ENCODE peak calls at places on chromosomes 2 and 18, in seven cellular contexts. One of them, this sample, is unnamed.

GRCh38 chr2:204180671-204181070 is 244.1 kb downstream of the ICOS start:
- DNase-seq in activated gamma-delta T cell treated with anti-CD3 and anti-CD28 coated beads, Interleukin-2, amount 50 U/mL, for 16 hours: no peak
- DNase-seq in GM12865: no peak
- DNase-seq in iris pigment epithelial cell: no peak
- DNase-seq in bronchial epithelial cell: no peak
- DNase-seq in EL: no peak
- DNase-seq in DMS79 treated with DMSO at 0.1 percent for 48 hours: no peak
- DNase-seq in this sample: no peak

GRCh38 chr18:61435064-61435652 is 101.9 kb downstream of the CDH20 start:
- DNase-seq in activated gamma-delta T cell treated with anti-CD3 and anti-CD28 coated beads, Interleukin-2, amount 50 U/mL, for 16 hours: no peak
- DNase-seq in GM12865: peak
- DNase-seq in iris pigment epithelial cell: peak
- DNase-seq in bronchial epithelial cell: peak
- DNase-seq in EL: peak
- DNase-seq in DMS79 treated with DMSO at 0.1 percent for 48 hours: no peak
- DNase-seq in this sample: peak

GRCh38 chr2:168574856-168575630 is 119.0 kb downstream of the CERS6 start:
- DNase-seq in activated gamma-delta T cell treated with anti-CD3 and anti-CD28 coated beads, Interleukin-2, amount 50 U/mL, for 16 hours: no peak
- DNase-seq in GM12865: peak
- DNase-seq in iris pigment epithelial cell: peak
- DNase-seq in bronchial epithelial cell: peak
- DNase-seq in EL: no peak
- DNase-seq in DMS79 treated with DMSO at 0.1 percent for 48 hours: peak
- DNase-seq in this sample: no peak

GRCh38 chr2:9178905-9179571 is 27.6 kb upstream of the ASAP2 start:
- DNase-seq in activated gamma-delta T cell treated with anti-CD3 and anti-CD28 coated beads, Interleukin-2, amount 50 U/mL, for 16 hours: no peak
- DNase-seq in GM12865: peak
- DNase-seq in iris pigment epithelial cell: peak
- DNase-seq in bronchial epithelial cell: peak
- DNase-seq in EL: peak
- DNase-seq in DMS79 treated with DMSO at 0.1 percent for 48 hours: peak
- DNase-seq in this sample: peak

GRCh38 chr18:74353169-74353775 is 37.6 kb downstream of the C18orf63 start:
- DNase-seq in activated gamma-delta T cell treated with anti-CD3 and anti-CD28 coated beads, Interleukin-2, amount 50 U/mL, for 16 hours: peak
- DNase-seq in GM12865: peak
- DNase-seq in iris pigment epithelial cell: peak
- DNase-seq in bronchial epithelial cell: peak
- DNase-seq in EL: peak
- DNase-seq in DMS79 treated with DMSO at 0.1 percent for 48 hours: peak
- DNase-seq in this sample: peak

GRCh38 chr2:208373460-208374089 is 33.0 kb upstream of the PTH2R start:
- DNase-seq in activated gamma-delta T cell treated with anti-CD3 and anti-CD28 coated beads, Interleukin-2, amount 50 U/mL, for 16 hours: no peak
- DNase-seq in GM12865: peak
- DNase-seq in iris pigment epithelial cell: peak
- DNase-seq in bronchial epithelial cell: peak
- DNase-seq in EL: peak
- DNase-seq in DMS79 treated with DMSO at 0.1 percent for 48 hours: peak
- DNase-seq in this sample: peak

GRCh38 chr2:15941483-15941853 is 1.1 kb downstream of the MYCN start:
- DNase-seq in activated gamma-delta T cell treated with anti-CD3 and anti-CD28 coated beads, Interleukin-2, amount 50 U/mL, for 16 hours: no peak
- DNase-seq in GM12865: no peak
- DNase-seq in iris pigment epithelial cell: no peak
- DNase-seq in bronchial epithelial cell: no peak
- DNase-seq in EL: no peak
- DNase-seq in DMS79 treated with DMSO at 0.1 percent for 48 hours: peak
- DNase-seq in this sample: peak

GRCh38 chr2:226796012-226796839 is 3.4 kb downstream of the IRS1 start:
- DNase-seq in activated gamma-delta T cell treated with anti-CD3 and anti-CD28 coated beads, Interleukin-2, amount 50 U/mL, for 16 hours: no peak
- DNase-seq in GM12865: no peak
- DNase-seq in iris pigment epithelial cell: no peak
- DNase-seq in bronchial epithelial cell: no peak
- DNase-seq in EL: peak
- DNase-seq in DMS79 treated with DMSO at 0.1 percent for 48 hours: no peak
- DNase-seq in this sample: no peak

GRCh38 chr2:223442874-223443273 is 159.3 kb downstream of the SCG2 start:
- DNase-seq in activated gamma-delta T cell treated with anti-CD3 and anti-CD28 coated beads, Interleukin-2, amount 50 U/mL, for 16 hours: no peak
- DNase-seq in GM12865: no peak
- DNase-seq in iris pigment epithelial cell: peak
- DNase-seq in bronchial epithelial cell: no peak
- DNase-seq in EL: no peak
- DNase-seq in DMS79 treated with DMSO at 0.1 percent for 48 hours: no peak
- DNase-seq in this sample: no peak

GRCh38 chr2:8204691-8205090 is 477.2 kb upstream of the ID2 start:
- DNase-seq in activated gamma-delta T cell treated with anti-CD3 and anti-CD28 coated beads, Interleukin-2, amount 50 U/mL, for 16 hours: no peak
- DNase-seq in GM12865: no peak
- DNase-seq in iris pigment epithelial cell: no peak
- DNase-seq in bronchial epithelial cell: no peak
- DNase-seq in EL: no peak
- DNase-seq in DMS79 treated with DMSO at 0.1 percent for 48 hours: no peak
- DNase-seq in this sample: no peak

GRCh38 chr2:219285894-219286425 is 6.8 kb downstream of the DNAJB2 start:
- DNase-seq in activated gamma-delta T cell treated with anti-CD3 and anti-CD28 coated beads, Interleukin-2, amount 50 U/mL, for 16 hours: no peak
- DNase-seq in GM12865: no peak
- DNase-seq in iris pigment epithelial cell: peak
- DNase-seq in bronchial epithelial cell: no peak
- DNase-seq in EL: no peak
- DNase-seq in DMS79 treated with DMSO at 0.1 percent for 48 hours: no peak
- DNase-seq in this sample: no peak

GRCh38 chr18:23763343-23763742 is 74.1 kb downstream of the LAMA3 start:
- DNase-seq in activated gamma-delta T cell treated with anti-CD3 and anti-CD28 coated beads, Interleukin-2, amount 50 U/mL, for 16 hours: no peak
- DNase-seq in GM12865: no peak
- DNase-seq in iris pigment epithelial cell: no peak
- DNase-seq in bronchial epithelial cell: no peak
- DNase-seq in EL: no peak
- DNase-seq in DMS79 treated with DMSO at 0.1 percent for 48 hours: no peak
- DNase-seq in this sample: no peak

GRCh38 chr18:66523219-66523991 is 80.5 kb downstream of the CDH19 start:
- DNase-seq in activated gamma-delta T cell treated with anti-CD3 and anti-CD28 coated beads, Interleukin-2, amount 50 U/mL, for 16 hours: no peak
- DNase-seq in GM12865: no peak
- DNase-seq in iris pigment epithelial cell: no peak
- DNase-seq in bronchial epithelial cell: no peak
- DNase-seq in EL: no peak
- DNase-seq in DMS79 treated with DMSO at 0.1 percent for 48 hours: no peak
- DNase-seq in this sample: no peak

GRCh38 chr18:61898576-61899205 is 5.9 kb upstream of the RNF152 start:
- DNase-seq in activated gamma-delta T cell treated with anti-CD3 and anti-CD28 coated beads, Interleukin-2, amount 50 U/mL, for 16 hours: no peak
- DNase-seq in GM12865: no peak
- DNase-seq in iris pigment epithelial cell: no peak
- DNase-seq in bronchial epithelial cell: no peak
- DNase-seq in EL: peak
- DNase-seq in DMS79 treated with DMSO at 0.1 percent for 48 hours: no peak
- DNase-seq in this sample: no peak

GRCh38 chr2:147937744-147938349 is 82.7 kb downstream of the ORC4 start:
- DNase-seq in activated gamma-delta T cell treated with anti-CD3 and anti-CD28 coated beads, Interleukin-2, amount 50 U/mL, for 16 hours: no peak
- DNase-seq in GM12865: peak
- DNase-seq in iris pigment epithelial cell: peak
- DNase-seq in bronchial epithelial cell: peak
- DNase-seq in EL: peak
- DNase-seq in DMS79 treated with DMSO at 0.1 percent for 48 hours: peak
- DNase-seq in this sample: no peak

GRCh38 chr2:144201868-144202468 is 318.0 kb downstream of the ZEB2 start:
- DNase-seq in activated gamma-delta T cell treated with anti-CD3 and anti-CD28 coated beads, Interleukin-2, amount 50 U/mL, for 16 hours: no peak
- DNase-seq in GM12865: no peak
- DNase-seq in iris pigment epithelial cell: peak
- DNase-seq in bronchial epithelial cell: peak
- DNase-seq in EL: peak
- DNase-seq in DMS79 treated with DMSO at 0.1 percent for 48 hours: no peak
- DNase-seq in this sample: no peak

GRCh38 chr18:11885278-11885991 is 22.7 kb downstream of the MPPE1 start:
- DNase-seq in activated gamma-delta T cell treated with anti-CD3 and anti-CD28 coated beads, Interleukin-2, amount 50 U/mL, for 16 hours: no peak
- DNase-seq in GM12865: no peak
- DNase-seq in iris pigment epithelial cell: no peak
- DNase-seq in bronchial epithelial cell: no peak
- DNase-seq in EL: no peak
- DNase-seq in DMS79 treated with DMSO at 0.1 percent for 48 hours: no peak
- DNase-seq in this sample: no peak

GRCh38 chr2:1968222-1968987 is 224.1 kb upstream of the PXDN start:
- DNase-seq in activated gamma-delta T cell treated with anti-CD3 and anti-CD28 coated beads, Interleukin-2, amount 50 U/mL, for 16 hours: no peak
- DNase-seq in GM12865: no peak
- DNase-seq in iris pigment epithelial cell: no peak
- DNase-seq in bronchial epithelial cell: no peak
- DNase-seq in EL: no peak
- DNase-seq in DMS79 treated with DMSO at 0.1 percent for 48 hours: no peak
- DNase-seq in this sample: no peak

GRCh38 chr2:102603904-102604303 is 15.4 kb upstream of the SLC9A2 start:
- DNase-seq in activated gamma-delta T cell treated with anti-CD3 and anti-CD28 coated beads, Interleukin-2, amount 50 U/mL, for 16 hours: no peak
- DNase-seq in GM12865: peak
- DNase-seq in iris pigment epithelial cell: no peak
- DNase-seq in bronchial epithelial cell: peak
- DNase-seq in EL: no peak
- DNase-seq in DMS79 treated with DMSO at 0.1 percent for 48 hours: no peak
- DNase-seq in this sample: peak

GRCh38 chr18:54828290-54828871 is at the start of gene RAB27B:
- DNase-seq in activated gamma-delta T cell treated with anti-CD3 and anti-CD28 coated beads, Interleukin-2, amount 50 U/mL, for 16 hours: peak
- DNase-seq in GM12865: peak
- DNase-seq in iris pigment epithelial cell: peak
- DNase-seq in bronchial epithelial cell: peak
- DNase-seq in EL: peak
- DNase-seq in DMS79 treated with DMSO at 0.1 percent for 48 hours: peak
- DNase-seq in this sample: peak

GRCh38 chr2:109460553-109461324 is 153.0 kb downstream of the SEPTIN10 start:
- DNase-seq in activated gamma-delta T cell treated with anti-CD3 and anti-CD28 coated beads, Interleukin-2, amount 50 U/mL, for 16 hours: no peak
- DNase-seq in GM12865: no peak
- DNase-seq in iris pigment epithelial cell: no peak
- DNase-seq in bronchial epithelial cell: peak
- DNase-seq in EL: no peak
- DNase-seq in DMS79 treated with DMSO at 0.1 percent for 48 hours: no peak
- DNase-seq in this sample: no peak

GRCh38 chr2:68196120-68196716 is 38.5 kb downstream of the PNO1 start:
- DNase-seq in activated gamma-delta T cell treated with anti-CD3 and anti-CD28 coated beads, Interleukin-2, amount 50 U/mL, for 16 hours: no peak
- DNase-seq in GM12865: no peak
- DNase-seq in iris pigment epithelial cell: peak
- DNase-seq in bronchial epithelial cell: peak
- DNase-seq in EL: peak
- DNase-seq in DMS79 treated with DMSO at 0.1 percent for 48 hours: peak
- DNase-seq in this sample: peak

GRCh38 chr2:239826376-239826775 is 198.8 kb downstream of the NDUFA10 start:
- DNase-seq in activated gamma-delta T cell treated with anti-CD3 and anti-CD28 coated beads, Interleukin-2, amount 50 U/mL, for 16 hours: no peak
- DNase-seq in GM12865: no peak
- DNase-seq in iris pigment epithelial cell: no peak
- DNase-seq in bronchial epithelial cell: no peak
- DNase-seq in EL: no peak
- DNase-seq in DMS79 treated with DMSO at 0.1 percent for 48 hours: no peak
- DNase-seq in this sample: no peak

GRCh38 chr2:71453404-71454220 is at the start of gene DYSF:
- DNase-seq in activated gamma-delta T cell treated with anti-CD3 and anti-CD28 coated beads, Interleukin-2, amount 50 U/mL, for 16 hours: no peak
- DNase-seq in GM12865: no peak
- DNase-seq in iris pigment epithelial cell: peak
- DNase-seq in bronchial epithelial cell: peak
- DNase-seq in EL: peak
- DNase-seq in DMS79 treated with DMSO at 0.1 percent for 48 hours: peak
- DNase-seq in this sample: peak

GRCh38 chr2:8594731-8595427 is 87.0 kb upstream of the ID2 start:
- DNase-seq in activated gamma-delta T cell treated with anti-CD3 and anti-CD28 coated beads, Interleukin-2, amount 50 U/mL, for 16 hours: no peak
- DNase-seq in GM12865: no peak
- DNase-seq in iris pigment epithelial cell: peak
- DNase-seq in bronchial epithelial cell: no peak
- DNase-seq in EL: no peak
- DNase-seq in DMS79 treated with DMSO at 0.1 percent for 48 hours: no peak
- DNase-seq in this sample: no peak

GRCh38 chr2:105802587-105802986 is 57.9 kb downstream of the NCK2 start:
- DNase-seq in activated gamma-delta T cell treated with anti-CD3 and anti-CD28 coated beads, Interleukin-2, amount 50 U/mL, for 16 hours: peak
- DNase-seq in GM12865: peak
- DNase-seq in iris pigment epithelial cell: no peak
- DNase-seq in bronchial epithelial cell: peak
- DNase-seq in EL: no peak
- DNase-seq in DMS79 treated with DMSO at 0.1 percent for 48 hours: no peak
- DNase-seq in this sample: peak

GRCh38 chr18:41378628-41379027 is 576.4 kb upstream of the PIK3C3 start:
- DNase-seq in activated gamma-delta T cell treated with anti-CD3 and anti-CD28 coated beads, Interleukin-2, amount 50 U/mL, for 16 hours: no peak
- DNase-seq in GM12865: no peak
- DNase-seq in iris pigment epithelial cell: peak
- DNase-seq in bronchial epithelial cell: peak
- DNase-seq in EL: no peak
- DNase-seq in DMS79 treated with DMSO at 0.1 percent for 48 hours: no peak
- DNase-seq in this sample: peak

GRCh38 chr18:5556317-5556974 is 12.6 kb upstream of the EPB41L3 start:
- DNase-seq in activated gamma-delta T cell treated with anti-CD3 and anti-CD28 coated beads, Interleukin-2, amount 50 U/mL, for 16 hours: no peak
- DNase-seq in GM12865: no peak
- DNase-seq in iris pigment epithelial cell: peak
- DNase-seq in bronchial epithelial cell: no peak
- DNase-seq in EL: no peak
- DNase-seq in DMS79 treated with DMSO at 0.1 percent for 48 hours: peak
- DNase-seq in this sample: no peak

GRCh38 chr2:38406597-38407110 is 29.6 kb upstream of the ATL2 start:
- DNase-seq in activated gamma-delta T cell treated with anti-CD3 and anti-CD28 coated beads, Interleukin-2, amount 50 U/mL, for 16 hours: no peak
- DNase-seq in GM12865: no peak
- DNase-seq in iris pigment epithelial cell: no peak
- DNase-seq in bronchial epithelial cell: no peak
- DNase-seq in EL: no peak
- DNase-seq in DMS79 treated with DMSO at 0.1 percent for 48 hours: no peak
- DNase-seq in this sample: no peak

GRCh38 chr18:892316-892715 is 12.4 kb upstream of the ADCYAP1 start:
- DNase-seq in activated gamma-delta T cell treated with anti-CD3 and anti-CD28 coated beads, Interleukin-2, amount 50 U/mL, for 16 hours: no peak
- DNase-seq in GM12865: no peak
- DNase-seq in iris pigment epithelial cell: no peak
- DNase-seq in bronchial epithelial cell: no peak
- DNase-seq in EL: no peak
- DNase-seq in DMS79 treated with DMSO at 0.1 percent for 48 hours: no peak
- DNase-seq in this sample: no peak

This sample was measured in trophoblast cell.